ENCODE peak calls at places on chromosomes 4 and X, in four cellular contexts. M is tibial artery, Y is OCI-LY7, O is HL-60. R is an unnamed sample.

GRCh38 chrX:31658360-31658759 is 586.5 kb upstream of the FTHL17 start:
- DNase-seq in O (no peak), Y (peak), M (no peak), R (no peak)

GRCh38 chr4:169745291-169745690 is 12.5 kb downstream of the HPF1 start:
- DNase-seq in O (no peak), M (no peak), Y (no peak), R (no peak)

GRCh38 chrX:1400731-1401471 is 9.0 kb upstream of the SLC25A6 start:
- DNase-seq in M (no peak), O (no peak), Y (no peak), R (peak)

GRCh38 chr4:145066063-145066501 is 31.9 kb downstream of the ANAPC10 start:
- DNase-seq in O (no peak), Y (no peak), M (no peak), R (no peak)

GRCh38 chr4:164357957-164358356 is 396.0 kb upstream of the SMIM31 start:
- DNase-seq in M (no peak), Y (no peak), O (no peak), R (no peak)

GRCh38 chr4:188282620-188283232 is 143.5 kb downstream of the TRIML1 start:
- DNase-seq in Y (no peak), O (no peak), M (no peak), R (no peak)

GRCh38 chrX:55028040-55028439 is 2.7 kb downstream of the ALAS2 start:
- DNase-seq in Y (no peak), O (no peak), M (no peak), R (no peak)

GRCh38 chrX:120429776-120430535 is 39.1 kb downstream of the LAMP2 start:
- DNase-seq in Y (no peak), M (no peak), O (no peak), R (no peak)

GRCh38 chr4:79964715-79965345 is 108.2 kb downstream of the ANTXR2 start:
- DNase-seq in M (no peak), O (no peak), Y (no peak), R (peak)

GRCh38 chr4:138981930-138982390 is 33.6 kb upstream of the NOCT start:
- DNase-seq in Y (no peak), M (peak), O (peak), R (no peak)

GRCh38 chr4:140717313-140717712 is 38.9 kb downstream of the TBC1D9 start:
- DNase-seq in O (no peak), M (no peak), Y (no peak), R (no peak)

GRCh38 chrX:23782863-23783568 is at the start of gene SAT1:
- DNase-seq in Y (peak), M (peak), O (peak), R (peak)

GRCh38 chrX:95505721-95506120 is 1178.9 kb upstream of the DIAPH2 start:
- DNase-seq in Y (no peak), O (no peak), M (no peak), R (no peak)

GRCh38 chr4:109368661-109369060 is 65.0 kb upstream of the SEC24B start:
- DNase-seq in M (no peak), Y (no peak), O (no peak), R (no peak)

GRCh38 chr4:155854597-155855226 is 11.4 kb downstream of the ASIC5 start:
- DNase-seq in O (no peak), Y (no peak), M (no peak), R (no peak)

GRCh38 chr4:78024692-78025091 is 32.4 kb upstream of the FRAS1 start:
- DNase-seq in O (no peak), Y (no peak), M (no peak), R (no peak)

GRCh38 chr4:147749811-147750321 is 18.0 kb downstream of the ARHGAP10 start:
- DNase-seq in Y (no peak), M (no peak), O (no peak), R (no peak)

GRCh38 chr4:48141048-48141447 is 7.0 kb upstream of the TXK start:
- DNase-seq in M (no peak), Y (peak), O (no peak), R (no peak)

GRCh38 chrX:39855748-39856129 is 242.0 kb downstream of the BCOR start:
- DNase-seq in M (no peak), Y (peak), O (peak), R (no peak)

GRCh38 chr4:53531695-53532224 is 59.5 kb downstream of the LNX1 start:
- DNase-seq in M (no peak), Y (no peak), O (no peak), R (no peak)

GRCh38 chrX:116285506-116285905 is 115.0 kb downstream of the AGTR2 start:
- DNase-seq in O (no peak), Y (no peak), M (no peak), R (no peak)

GRCh38 chr4:121072080-121072835 is at the start of gene NDNF:
- DNase-seq in O (peak), M (peak), Y (no peak), R (no peak)

GRCh38 chr4:51999250-51999649 is 20.9 kb downstream of the LRRC66 start:
- DNase-seq in O (no peak), Y (no peak), M (no peak), R (no peak)

GRCh38 chr4:89067407-89067806 is 10.4 kb upstream of the FAM13A start:
- DNase-seq in O (no peak), M (no peak), Y (no peak), R (no peak)

GRCh38 chrX:38600089-38600755 is 38.9 kb downstream of the TSPAN7 start:
- DNase-seq in O (no peak), Y (no peak), M (no peak), R (no peak)

GRCh38 chrX:29145316-29145715 is 558.1 kb downstream of the IL1RAPL1 start:
- DNase-seq in Y (no peak), O (no peak), M (no peak), R (no peak)

GRCh38 chr4:26206339-26206738 is 114.5 kb upstream of the RBPJ start:
- DNase-seq in Y (no peak), O (no peak), M (peak), R (no peak)

GRCh38 chr4:2080429-2081300 is 21.5 kb downstream of the NAT8L start:
- DNase-seq in M (no peak), Y (no peak), O (no peak), R (peak)

GRCh38 chr4:74055096-74055495 is 16.6 kb upstream of the CXCL3 start:
- DNase-seq in O (no peak), M (no peak), Y (no peak), R (no peak)

GRCh38 chrX:3136161-3136961 is 95.1 kb downstream of the ARSF start:
- DNase-seq in M (no peak), O (no peak), Y (no peak), R (no peak)

GRCh38 chr4:6423575-6423974 is 48.8 kb downstream of the PPP2R2C start:
- DNase-seq in M (no peak), Y (no peak), O (no peak), R (no peak)

GRCh38 chr4:73726000-73726399 is 14.4 kb upstream of the CXCL8 start:
- DNase-seq in O (no peak), Y (no peak), M (no peak), R (no peak)

GRCh38 chr4:146389561-146389960 is 132.2 kb downstream of the SLC10A7 start:
- DNase-seq in Y (no peak), O (no peak), M (no peak), R (no peak)

GRCh38 chr4:102036619-102037376 is 246.3 kb downstream of the BANK1 start:
- DNase-seq in M (no peak), Y (no peak), O (no peak), R (no peak)

GRCh38 chr4:7823416-7823824 is 116.2 kb downstream of the AFAP1 start:
- DNase-seq in Y (no peak), M (peak), O (no peak), R (no peak)

GRCh38 chrX:33330798-33331197 is 119.4 kb upstream of the DMD start:
- DNase-seq in Y (no peak), O (no peak), M (no peak), R (no peak)

GRCh38 chr4:785332-786073 is 40.4 kb downstream of the CPLX1 start:
- DNase-seq in M (no peak), Y (no peak), O (no peak), R (no peak)

GRCh38 chrX:51420610-51421009 is 75.8 kb downstream of the NUDT11 start:
- DNase-seq in Y (peak), M (no peak), O (peak), R (no peak)

GRCh38 chrX:69282893-69283690 is 117.8 kb upstream of the PJA1 start:
- DNase-seq in O (no peak), M (no peak), Y (no peak), R (no peak)
- TF ChIP-seq CTCF in O (no peak), M (no peak), Y (no peak), R (no peak)

GRCh38 chr4:158776106-158776505 is 7.3 kb downstream of the FNIP2 start:
- DNase-seq in O (no peak), Y (no peak), M (no peak), R (no peak)
- H3K27ac ChIP-seq in O (no peak), Y (no peak), M (peak), R (peak)

DNA sequence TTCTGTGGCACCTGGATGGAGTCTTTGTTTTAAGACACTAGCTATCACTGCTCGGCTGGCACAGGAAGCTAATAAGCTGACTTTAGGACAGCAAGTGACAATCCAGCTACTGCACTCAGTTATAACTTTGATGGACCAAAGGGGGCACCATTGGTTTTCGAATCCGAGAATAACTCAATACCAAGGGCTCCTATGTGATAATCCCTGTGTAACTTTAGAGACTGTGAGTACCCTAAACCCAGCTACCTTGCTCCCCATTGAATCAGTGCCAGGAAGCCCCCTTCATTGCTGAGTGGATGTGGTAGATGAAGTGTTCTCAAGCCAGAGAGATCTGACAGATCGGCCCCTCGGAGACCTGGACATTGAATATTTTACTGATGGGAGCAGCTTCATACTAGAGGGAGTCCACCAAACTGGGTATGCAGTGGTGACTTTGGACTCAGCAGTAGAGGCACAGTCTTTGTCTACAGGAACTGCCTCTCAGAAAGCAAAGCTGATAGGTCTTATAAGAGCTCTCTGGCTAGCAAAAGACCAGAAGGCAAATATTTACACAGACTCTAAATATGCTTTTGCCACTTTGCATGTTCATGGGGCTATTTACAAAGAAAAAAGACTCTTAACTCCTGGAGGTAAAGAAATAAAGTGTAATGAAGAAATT is 35.5 kb upstream of the UGT2B7 start:
- DNase-seq in M (no peak), Y (peak), O (no peak), R (no peak)
- TF ChIP-seq CTCF in M (no peak), Y (no peak), O (no peak), R (no peak)

DNA sequence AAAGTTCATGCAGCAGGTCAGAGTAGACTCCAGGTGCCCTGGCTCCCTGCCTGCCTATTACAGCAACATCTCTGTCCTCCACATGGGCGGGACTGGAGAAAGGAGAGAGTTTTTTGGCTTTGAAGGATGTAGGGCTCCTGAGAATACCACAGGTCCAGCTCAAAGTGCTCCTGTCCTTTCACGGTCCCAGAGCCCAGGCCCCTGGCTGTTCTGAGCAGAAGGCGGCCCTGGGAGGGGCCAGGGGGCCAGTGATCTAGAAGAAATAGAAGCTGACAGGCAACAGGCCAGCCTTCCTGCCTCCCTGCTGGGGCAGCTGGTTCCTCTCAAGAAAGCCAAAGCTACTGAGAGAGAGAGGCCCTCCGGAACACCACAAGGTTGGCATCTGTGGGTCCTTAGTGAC is 929 bp upstream of the IQSEC2 start:
- DNase-seq in O (no peak), M (no peak), Y (no peak), R (no peak)
- H3K27ac ChIP-seq in O (no peak), M (peak), Y (no peak), R (no peak)

GRCh38 chr4:95265814-95266740 is 282.7 kb downstream of the UNC5C start:
- DNase-seq in M (no peak), Y (no peak), O (no peak), R (no peak)
- TF ChIP-seq CTCF in M (no peak), Y (no peak), O (no peak), R (no peak)

DNA sequence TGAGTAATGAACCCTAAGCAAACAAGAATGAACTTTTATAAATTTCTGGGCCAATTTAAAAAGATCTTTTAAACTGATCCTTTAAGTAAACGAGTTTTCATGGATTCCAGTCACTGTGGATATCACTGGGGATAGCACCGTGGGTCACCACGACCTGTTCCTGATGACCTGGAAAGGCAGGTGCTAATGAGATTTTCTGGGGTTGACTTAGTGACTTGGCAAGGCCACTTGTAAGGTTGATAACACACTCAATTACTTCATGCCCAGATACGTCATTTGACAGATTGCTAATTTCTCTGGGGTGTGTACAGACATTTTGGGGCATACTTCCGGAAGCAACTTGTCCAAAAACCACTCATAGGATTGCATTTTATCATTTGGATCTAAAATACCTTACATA is 24.5 kb downstream of the PDLIM3 start:
- DNase-seq in O (no peak), Y (no peak), M (no peak), R (no peak)
- H3K27ac ChIP-seq in O (no peak), Y (no peak), M (no peak), R (no peak)

GRCh38 chrX:114584434-114584943 is 603 bp downstream of the HTR2C start:
- DNase-seq in O (no peak), Y (no peak), M (no peak), R (no peak)
- TF ChIP-seq CTCF in O (no peak), Y (no peak), M (no peak), R (no peak)

DNA sequence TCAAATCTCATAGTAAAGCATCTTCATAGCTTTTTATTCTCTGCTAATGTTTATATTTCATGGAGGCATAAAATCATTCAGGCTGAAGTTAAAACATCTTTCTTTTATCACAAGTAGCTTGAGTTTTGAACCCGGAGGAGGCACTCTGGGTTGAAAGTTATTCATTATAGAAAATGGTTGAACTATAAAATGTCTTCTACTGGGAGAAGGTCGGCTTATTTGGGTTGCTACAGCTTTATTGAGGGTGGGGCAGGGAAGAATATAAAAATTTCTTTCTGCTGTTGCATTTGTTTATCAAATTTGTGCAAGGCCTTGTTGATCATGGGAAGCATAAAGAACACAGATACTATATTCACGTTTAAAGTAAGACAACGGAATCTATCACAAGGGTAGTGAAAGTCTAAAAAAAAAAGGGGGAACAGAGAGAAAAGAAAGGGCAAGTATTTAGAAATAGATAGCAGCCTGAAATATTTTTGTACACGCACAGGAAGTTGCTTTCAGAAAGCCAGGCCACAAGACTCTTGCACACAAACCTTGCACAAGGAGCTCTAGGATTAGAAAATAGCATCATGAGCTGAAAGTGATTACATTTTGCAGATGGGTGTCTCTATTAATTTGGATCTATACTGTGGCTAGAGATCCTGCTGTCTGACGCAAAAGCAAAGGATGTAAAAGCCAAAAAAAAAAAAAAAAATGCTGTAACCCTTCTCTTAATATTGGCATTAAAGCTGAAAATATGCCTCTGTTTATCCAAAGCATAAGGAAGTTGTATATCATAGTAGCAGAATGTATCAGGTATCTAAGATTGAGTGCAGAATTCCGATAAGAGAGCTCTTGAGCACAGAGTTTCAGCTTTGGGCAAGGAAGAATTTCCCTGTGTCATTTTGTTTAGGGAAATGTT is 37.2 kb upstream of the FAM9C start:
- DNase-seq in Y (peak), M (no peak), O (peak), R (no peak)
- H3K27ac ChIP-seq in Y (peak), M (peak), O (peak), R (no peak)

GRCh38 chr4:103634236-103634635 is 85.5 kb downstream of the TACR3 start:
- DNase-seq in M (no peak), Y (no peak), O (no peak), R (no peak)
- TF ChIP-seq CTCF in M (no peak), Y (no peak), O (no peak), R (no peak)

R was measured in dorsolateral prefrontal cortex.